ENCODE peak calls at places on chromosomes 7 and 10, in five cellular contexts. One of them, this sample, is unnamed.

GRCh38 chr7:55964802-55965470 is 551 bp downstream of the NIPSNAP2 start:
- DNase-seq in cardiac muscle cell: peak; percentile 88
- DNase-seq in AG10803: peak; percentile 66
- DNase-seq in activated B cell treated with CpG ODN at 0.5 μM for 24 hours: peak; percentile 63
- DNase-seq in A549: peak; percentile 69
- DNase-seq in this sample: no peak

GRCh38 chr10:99536400-99537254 is 3.9 kb downstream of the NKX2-3 start:
- DNase-seq in activated B cell treated with CpG ODN at 0.5 μM for 24 hours: no peak
- DNase-seq in cardiac muscle cell: peak; percentile 63
- DNase-seq in AG10803: no peak
- DNase-seq in A549: no peak
- DNase-seq in this sample: no peak

GRCh38 chr7:158948376-158948775 is 92.0 kb downstream of the DYNC2I1 start:
- DNase-seq in A549: no peak
- DNase-seq in cardiac muscle cell: no peak
- DNase-seq in AG10803: no peak
- DNase-seq in activated B cell treated with CpG ODN at 0.5 μM for 24 hours: no peak
- DNase-seq in this sample: no peak

GRCh38 chr10:55519264-55519663 is 718.2 kb upstream of the PCDH15 start:
- DNase-seq in cardiac muscle cell: no peak
- DNase-seq in activated B cell treated with CpG ODN at 0.5 μM for 24 hours: no peak
- DNase-seq in A549: no peak
- DNase-seq in AG10803: no peak
- DNase-seq in this sample: no peak

GRCh38 chr7:35251606-35252310 is 2.1 kb downstream of the TBX20 start:
- DNase-seq in A549: no peak
- DNase-seq in activated B cell treated with CpG ODN at 0.5 μM for 24 hours: no peak
- DNase-seq in AG10803: no peak
- DNase-seq in cardiac muscle cell: no peak
- DNase-seq in this sample: no peak

GRCh38 chr7:136925556-136925955 is 57.1 kb downstream of the CHRM2 start:
- DNase-seq in cardiac muscle cell: no peak
- DNase-seq in AG10803: no peak
- DNase-seq in A549: no peak
- DNase-seq in activated B cell treated with CpG ODN at 0.5 μM for 24 hours: no peak
- DNase-seq in this sample: no peak

GRCh38 chr10:6173203-6173602 is 29.5 kb upstream of the PFKFB3 start:
- DNase-seq in activated B cell treated with CpG ODN at 0.5 μM for 24 hours: no peak
- DNase-seq in cardiac muscle cell: peak; percentile 42
- DNase-seq in A549: peak; percentile 50
- DNase-seq in AG10803: no peak
- DNase-seq in this sample: no peak

GRCh38 chr7:129780257-129781127 is 169.0 kb downstream of the NRF1 start:
- DNase-seq in cardiac muscle cell: peak; percentile 47
- DNase-seq in A549: peak; percentile 90
- DNase-seq in AG10803: no peak
- DNase-seq in activated B cell treated with CpG ODN at 0.5 μM for 24 hours: peak; percentile 62
- DNase-seq in this sample: peak; percentile 96

GRCh38 chr7:138668946-138669345 is 32.2 kb downstream of the SVOPL start:
- DNase-seq in cardiac muscle cell: no peak
- DNase-seq in activated B cell treated with CpG ODN at 0.5 μM for 24 hours: no peak
- DNase-seq in A549: no peak
- DNase-seq in AG10803: no peak
- DNase-seq in this sample: no peak

DNA sequence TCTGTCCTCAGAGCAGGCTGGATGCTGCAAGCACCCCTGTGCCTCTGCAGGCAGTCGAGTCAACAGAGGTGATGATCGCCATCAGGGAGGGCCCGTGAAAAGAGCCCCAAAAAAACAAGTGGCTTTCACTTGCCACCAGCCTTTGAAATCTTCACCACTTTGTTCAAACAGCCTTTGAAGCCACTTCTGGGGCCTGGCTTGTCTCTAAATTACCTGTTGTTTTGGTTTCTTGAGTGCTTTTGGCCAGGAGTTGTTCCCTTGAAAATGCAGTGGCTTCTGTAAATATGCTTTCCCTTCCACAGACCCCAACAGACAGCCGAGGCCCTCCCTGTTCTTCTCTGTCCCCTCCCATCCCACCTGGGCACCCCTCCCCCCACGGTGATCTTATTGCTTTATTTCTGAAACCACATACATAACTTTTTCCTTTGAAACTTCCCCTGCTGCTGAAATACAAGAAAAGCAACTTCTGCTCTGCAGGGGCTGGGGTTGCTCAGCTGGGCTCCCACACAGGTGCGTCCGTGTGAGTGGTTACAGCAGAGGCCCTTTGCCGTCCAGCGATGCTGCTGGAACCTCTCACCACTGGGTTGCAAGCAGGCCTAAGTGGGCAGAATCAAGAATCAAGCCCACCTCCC is 283.8 kb upstream of the SHH start:
- DNase-seq in AG10803: no peak
- DNase-seq in activated B cell treated with CpG ODN at 0.5 μM for 24 hours: no peak
- DNase-seq in cardiac muscle cell: no peak
- DNase-seq in A549: no peak
- DNase-seq in this sample: no peak
- TF ChIP-seq CTCF in AG10803: no peak
- TF ChIP-seq CTCF in activated B cell treated with CpG ODN at 0.5 μM for 24 hours: no peak
- TF ChIP-seq CTCF in cardiac muscle cell: no peak
- TF ChIP-seq CTCF in A549: no peak
- TF ChIP-seq CTCF in this sample: no peak

DNA sequence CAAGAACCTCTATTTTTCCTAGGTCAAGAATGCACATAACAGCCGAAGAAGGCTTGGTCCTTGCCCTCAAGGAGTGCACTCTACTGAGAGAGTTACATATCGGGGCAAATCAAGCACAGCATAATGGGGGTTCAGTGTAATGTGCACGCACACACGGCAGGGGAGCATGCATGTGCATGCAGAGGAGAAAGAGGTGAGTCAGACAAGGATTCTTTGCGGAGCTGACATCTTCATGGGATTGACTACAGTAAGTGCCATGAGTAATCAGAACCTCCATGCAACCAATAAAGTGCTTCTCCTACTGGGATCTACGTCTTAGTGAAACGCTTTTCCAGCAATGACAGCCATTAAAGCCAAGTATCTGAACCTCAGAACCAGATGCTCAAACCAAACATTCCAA is 123.6 kb downstream of the RNF216 start:
- DNase-seq in cardiac muscle cell: no peak
- DNase-seq in A549: no peak
- DNase-seq in activated B cell treated with CpG ODN at 0.5 μM for 24 hours: no peak
- DNase-seq in AG10803: peak; percentile 70
- DNase-seq in this sample: no peak
- TF ChIP-seq CTCF in cardiac muscle cell: no peak
- TF ChIP-seq CTCF in A549: no peak
- TF ChIP-seq CTCF in activated B cell treated with CpG ODN at 0.5 μM for 24 hours: no peak
- TF ChIP-seq CTCF in AG10803: peak; percentile 16
- TF ChIP-seq CTCF in this sample: no peak

DNA sequence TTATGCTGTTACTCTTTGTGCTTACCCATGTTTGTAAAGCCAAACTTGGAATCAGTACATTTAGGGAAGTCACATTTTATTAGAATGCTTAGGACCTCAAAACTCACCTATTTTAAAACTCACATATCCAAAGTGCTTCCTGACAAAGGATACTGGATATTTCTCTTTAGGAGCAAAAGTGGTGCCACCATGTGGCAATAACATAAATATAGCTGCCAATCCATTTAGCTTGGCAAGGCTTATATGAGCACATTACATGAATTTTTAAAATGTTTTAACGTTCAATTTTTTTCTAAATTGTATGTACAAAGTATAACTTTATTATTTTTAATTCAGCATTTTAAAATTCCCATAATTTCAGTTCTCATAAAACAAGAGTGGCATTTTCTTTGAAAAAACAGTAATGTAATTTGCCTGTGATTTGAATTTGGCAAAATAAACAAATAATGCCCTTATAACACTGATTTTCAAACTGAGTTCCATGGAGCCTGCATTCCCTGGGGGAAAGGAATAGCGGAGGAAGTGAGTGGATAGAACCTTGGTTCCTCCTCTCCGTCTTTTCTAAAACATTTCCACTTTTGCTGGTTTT is 75.4 kb downstream of the HDAC9 start:
- DNase-seq in A549: peak; percentile 40
- DNase-seq in cardiac muscle cell: peak; percentile 34
- DNase-seq in AG10803: peak; percentile 64
- DNase-seq in activated B cell treated with CpG ODN at 0.5 μM for 24 hours: no peak
- DNase-seq in this sample: no peak
- TF ChIP-seq CTCF in A549: peak; percentile 52
- TF ChIP-seq CTCF in cardiac muscle cell: peak; percentile 49
- TF ChIP-seq CTCF in AG10803: peak; percentile 62
- TF ChIP-seq CTCF in activated B cell treated with CpG ODN at 0.5 μM for 24 hours: no peak
- TF ChIP-seq CTCF in this sample: peak; percentile 66

GRCh38 chr7:123797673-123798526 is 47.1 kb upstream of the HYAL4 start:
- DNase-seq in A549: peak; percentile 54
- DNase-seq in AG10803: peak; percentile 67
- DNase-seq in cardiac muscle cell: peak; percentile 60
- DNase-seq in activated B cell treated with CpG ODN at 0.5 μM for 24 hours: no peak
- DNase-seq in this sample: no peak
- TF ChIP-seq CTCF in A549: peak; percentile 87
- TF ChIP-seq CTCF in AG10803: peak; percentile 55
- TF ChIP-seq CTCF in cardiac muscle cell: peak; percentile 51
- TF ChIP-seq CTCF in activated B cell treated with CpG ODN at 0.5 μM for 24 hours: no peak
- TF ChIP-seq CTCF in this sample: peak; percentile 58

GRCh38 chr10:23496727-23497126 is 57.9 kb downstream of the OTUD1 start:
- DNase-seq in AG10803: no peak
- DNase-seq in A549: no peak
- DNase-seq in activated B cell treated with CpG ODN at 0.5 μM for 24 hours: no peak
- DNase-seq in cardiac muscle cell: no peak
- DNase-seq in this sample: no peak
- TF ChIP-seq CTCF in AG10803: no peak
- TF ChIP-seq CTCF in A549: no peak
- TF ChIP-seq CTCF in activated B cell treated with CpG ODN at 0.5 μM for 24 hours: no peak
- TF ChIP-seq CTCF in cardiac muscle cell: no peak
- TF ChIP-seq CTCF in this sample: no peak

DNA sequence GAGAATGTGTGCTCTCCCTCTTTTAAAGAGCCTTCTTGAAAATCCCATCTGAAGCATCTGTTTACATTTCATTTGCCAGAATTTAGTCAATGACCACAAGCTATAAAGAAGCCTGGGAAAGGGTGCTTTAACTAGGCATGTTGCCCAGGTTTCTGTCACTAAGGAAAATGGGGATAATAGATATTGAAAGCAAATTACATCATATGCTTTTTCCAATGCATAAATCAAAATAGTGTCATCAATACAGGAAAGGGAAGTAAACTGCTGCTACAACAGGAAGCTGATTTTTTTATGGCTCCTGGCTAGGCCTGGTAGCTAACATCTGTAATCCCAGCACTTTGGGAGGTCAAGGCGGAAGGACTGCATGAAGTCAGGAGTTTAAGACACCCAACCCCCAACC is 67.6 kb downstream of the ELAPOR2 start:
- DNase-seq in cardiac muscle cell: no peak
- DNase-seq in activated B cell treated with CpG ODN at 0.5 μM for 24 hours: no peak
- DNase-seq in A549: no peak
- DNase-seq in AG10803: peak; percentile 34
- DNase-seq in this sample: no peak
- TF ChIP-seq CTCF in cardiac muscle cell: no peak
- TF ChIP-seq CTCF in activated B cell treated with CpG ODN at 0.5 μM for 24 hours: no peak
- TF ChIP-seq CTCF in A549: no peak
- TF ChIP-seq CTCF in AG10803: no peak
- TF ChIP-seq CTCF in this sample: no peak

DNA sequence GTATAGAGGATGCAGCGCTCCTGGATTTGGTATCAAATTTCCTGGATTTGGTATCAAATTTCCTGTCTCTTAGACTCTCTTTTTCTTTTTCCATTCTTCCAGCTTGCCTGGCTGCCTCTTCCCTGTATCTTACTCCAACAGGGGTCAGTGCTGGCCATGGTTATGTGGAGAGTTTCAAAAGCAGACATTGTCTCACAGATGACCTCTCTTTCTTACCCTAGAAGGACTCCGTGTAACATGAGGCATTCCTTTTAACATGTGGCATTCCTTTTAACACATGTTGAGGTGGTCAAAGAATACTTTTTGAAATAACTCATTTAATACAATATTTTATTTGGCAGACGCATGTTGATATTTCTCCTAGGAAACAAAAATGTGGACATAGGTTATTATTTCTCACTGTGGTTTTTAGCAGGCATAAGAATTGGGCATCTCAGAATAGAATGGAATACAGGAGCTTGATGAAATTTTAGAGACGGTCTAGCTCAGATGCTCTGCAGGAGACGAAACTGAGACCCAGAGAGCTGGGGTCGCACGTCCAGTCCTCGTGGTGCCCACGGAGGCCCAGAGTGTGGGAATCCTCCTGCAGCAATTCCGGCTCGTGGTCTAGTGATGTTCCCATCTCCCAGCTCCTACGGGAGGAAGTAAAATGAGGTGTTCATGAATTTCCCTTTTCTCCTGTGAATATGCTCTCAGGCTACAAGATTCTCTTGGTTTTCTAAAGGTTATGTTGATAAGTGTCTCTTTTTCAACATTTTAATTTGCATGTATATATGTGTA is 59.6 kb upstream of the PITRM1 start:
- DNase-seq in AG10803: peak; percentile 87
- DNase-seq in A549: no peak
- DNase-seq in activated B cell treated with CpG ODN at 0.5 μM for 24 hours: no peak
- DNase-seq in cardiac muscle cell: no peak
- DNase-seq in this sample: no peak
- TF ChIP-seq CTCF in AG10803: peak; percentile 50
- TF ChIP-seq CTCF in A549: no peak
- TF ChIP-seq CTCF in activated B cell treated with CpG ODN at 0.5 μM for 24 hours: no peak
- TF ChIP-seq CTCF in cardiac muscle cell: peak; percentile 24
- TF ChIP-seq CTCF in this sample: no peak